ENCODE peak calls at places on chromosomes 3 and 15, in seven cellular contexts. One of them, this sample, is unnamed.

GRCh38 chr3:28130836-28131235 is 110.6 kb upstream of the CMC1 start:
- ATAC-seq in CD4-positive, CD25-positive, alpha-beta regulatory T cell: no peak
- ATAC-seq in left lung: no peak
- ATAC-seq in left ventricle myocardium superior: no peak
- ATAC-seq in lower lobe of right lung: no peak
- ATAC-seq in foreskin keratinocyte: no peak
- ATAC-seq in activated B cell treated with CpG ODN at 0.5 μM for 24 hours: no peak
- ATAC-seq in this sample: no peak

GRCh38 chr15:34795267-34796081 is at the start of gene ACTC1:
- ATAC-seq in left ventricle myocardium superior: peak
- ATAC-seq in activated B cell treated with CpG ODN at 0.5 μM for 24 hours: no peak
- ATAC-seq in left lung: peak
- ATAC-seq in CD4-positive, CD25-positive, alpha-beta regulatory T cell: no peak
- ATAC-seq in lower lobe of right lung: peak
- ATAC-seq in foreskin keratinocyte: peak
- ATAC-seq in this sample: peak

GRCh38 chr3:120088622-120089021 is 5.6 kb downstream of the GSK3B start:
- ATAC-seq in foreskin keratinocyte: no peak
- ATAC-seq in lower lobe of right lung: no peak
- ATAC-seq in left ventricle myocardium superior: no peak
- ATAC-seq in activated B cell treated with CpG ODN at 0.5 μM for 24 hours: no peak
- ATAC-seq in left lung: no peak
- ATAC-seq in CD4-positive, CD25-positive, alpha-beta regulatory T cell: no peak
- ATAC-seq in this sample: no peak

GRCh38 chr3:127342735-127343134 is 54.9 kb upstream of the PRR20G start:
- ATAC-seq in CD4-positive, CD25-positive, alpha-beta regulatory T cell: no peak
- ATAC-seq in left lung: peak
- ATAC-seq in activated B cell treated with CpG ODN at 0.5 μM for 24 hours: no peak
- ATAC-seq in left ventricle myocardium superior: no peak
- ATAC-seq in lower lobe of right lung: peak
- ATAC-seq in foreskin keratinocyte: no peak
- ATAC-seq in this sample: no peak

GRCh38 chr15:77042245-77042644 is 28.7 kb downstream of the TSPAN3 start:
- ATAC-seq in lower lobe of right lung: no peak
- ATAC-seq in activated B cell treated with CpG ODN at 0.5 μM for 24 hours: no peak
- ATAC-seq in left lung: no peak
- ATAC-seq in foreskin keratinocyte: no peak
- ATAC-seq in CD4-positive, CD25-positive, alpha-beta regulatory T cell: no peak
- ATAC-seq in left ventricle myocardium superior: no peak
- ATAC-seq in this sample: no peak

GRCh38 chr3:107269081-107269480 is 108.2 kb upstream of the CCDC54 start:
- ATAC-seq in lower lobe of right lung: no peak
- ATAC-seq in foreskin keratinocyte: no peak
- ATAC-seq in activated B cell treated with CpG ODN at 0.5 μM for 24 hours: no peak
- ATAC-seq in CD4-positive, CD25-positive, alpha-beta regulatory T cell: no peak
- ATAC-seq in left lung: no peak
- ATAC-seq in left ventricle myocardium superior: no peak
- ATAC-seq in this sample: no peak

GRCh38 chr15:60751985-60752952 is 273.3 kb upstream of the ICE2 start:
- ATAC-seq in left lung: peak
- ATAC-seq in foreskin keratinocyte: no peak
- ATAC-seq in activated B cell treated with CpG ODN at 0.5 μM for 24 hours: no peak
- ATAC-seq in CD4-positive, CD25-positive, alpha-beta regulatory T cell: no peak
- ATAC-seq in left ventricle myocardium superior: peak
- ATAC-seq in lower lobe of right lung: peak
- ATAC-seq in this sample: peak

GRCh38 chr3:31932990-31933389 is 48.1 kb downstream of the OSBPL10 start:
- ATAC-seq in left lung: no peak
- ATAC-seq in activated B cell treated with CpG ODN at 0.5 μM for 24 hours: peak
- ATAC-seq in foreskin keratinocyte: no peak
- ATAC-seq in left ventricle myocardium superior: no peak
- ATAC-seq in lower lobe of right lung: no peak
- ATAC-seq in CD4-positive, CD25-positive, alpha-beta regulatory T cell: no peak
- ATAC-seq in this sample: no peak

GRCh38 chr15:95259965-95260364 is 1028.6 kb downstream of the MCTP2 start:
- ATAC-seq in lower lobe of right lung: no peak
- ATAC-seq in CD4-positive, CD25-positive, alpha-beta regulatory T cell: no peak
- ATAC-seq in left ventricle myocardium superior: peak
- ATAC-seq in foreskin keratinocyte: peak
- ATAC-seq in activated B cell treated with CpG ODN at 0.5 μM for 24 hours: no peak
- ATAC-seq in left lung: no peak
- ATAC-seq in this sample: no peak

GRCh38 chr3:69417541-69418078 is 31.7 kb upstream of the FRMD4B start:
- ATAC-seq in CD4-positive, CD25-positive, alpha-beta regulatory T cell: no peak
- ATAC-seq in left ventricle myocardium superior: no peak
- ATAC-seq in left lung: no peak
- ATAC-seq in lower lobe of right lung: no peak
- ATAC-seq in foreskin keratinocyte: no peak
- ATAC-seq in activated B cell treated with CpG ODN at 0.5 μM for 24 hours: no peak
- ATAC-seq in this sample: no peak

GRCh38 chr3:114362815-114363214 is 69.0 kb downstream of the TIGIT start:
- ATAC-seq in CD4-positive, CD25-positive, alpha-beta regulatory T cell: no peak
- ATAC-seq in left lung: peak
- ATAC-seq in lower lobe of right lung: no peak
- ATAC-seq in left ventricle myocardium superior: peak
- ATAC-seq in foreskin keratinocyte: peak
- ATAC-seq in activated B cell treated with CpG ODN at 0.5 μM for 24 hours: peak
- ATAC-seq in this sample: no peak

This sample was measured in esophagus mucosa.